ENCODE peak calls at places on chromosomes 4 and X, in four cellular contexts. S is keratinocyte, X is brain microvascular endothelial cell, B is IMR-90. P is an unnamed sample. For H3K27me3, the result is how much of the 10 kb centered on the place peaks cover.

GRCh38 chr4:55635282-55635681 is 816 bp downstream of the NMU start:
- DNase-seq in B (no peak), S (no peak), X (no peak), P (no peak)

GRCh38 chr4:99447079-99447478 is 11.9 kb upstream of the ADH7 start:
- DNase-seq in B (peak), X (peak), S (no peak), P (no peak)

GRCh38 chr4:152778656-152779512 is 646 bp downstream of the TIGD4 start:
- DNase-seq in X (peak), S (no peak), B (peak), P (no peak)

GRCh38 chr4:15651682-15652081 is 3.5 kb downstream of the FBXL5 start:
- DNase-seq in B (peak), X (no peak), S (no peak), P (no peak)

GRCh38 chr4:11471613-11472012 is 42.9 kb upstream of the HS3ST1 start:
- DNase-seq in X (no peak), B (no peak), S (no peak), P (no peak)

GRCh38 chrX:136168929-136169735 is 21.8 kb downstream of the FHL1 start:
- DNase-seq in B (peak), S (no peak), X (peak), P (peak)

GRCh38 chrX:138745215-138745614 is 33.7 kb upstream of the FGF13 start:
- DNase-seq in B (peak), X (peak), S (peak), P (no peak)

GRCh38 chrX:120290107-120290506 is 21.2 kb downstream of the TMEM255A start:
- DNase-seq in B (no peak), S (no peak), X (no peak), P (no peak)

GRCh38 chrX:72018277-72019112 is 107.8 kb downstream of the NHSL2 start:
- DNase-seq in B (peak), X (peak), S (no peak), P (peak)
- TF ChIP-seq CTCF in B (peak), X (peak), S (peak), P (peak)

GRCh38 chrX:132613801-132614200 is 125.0 kb upstream of the MBNL3 start:
- DNase-seq in S (no peak), B (no peak), X (no peak), P (no peak)

GRCh38 chrX:132612990-132613564 is 124.2 kb upstream of the MBNL3 start:
- DNase-seq in B (peak), S (no peak), X (peak), P (no peak)

GRCh38 chrX:132614297-132614696 is 125.5 kb upstream of the MBNL3 start:
- DNase-seq in B (no peak), S (no peak), X (no peak), P (no peak)

GRCh38 chrX:132610536-132610935 is 121.7 kb upstream of the MBNL3 start:
- DNase-seq in B (no peak), S (no peak), X (no peak), P (no peak)

DNA sequence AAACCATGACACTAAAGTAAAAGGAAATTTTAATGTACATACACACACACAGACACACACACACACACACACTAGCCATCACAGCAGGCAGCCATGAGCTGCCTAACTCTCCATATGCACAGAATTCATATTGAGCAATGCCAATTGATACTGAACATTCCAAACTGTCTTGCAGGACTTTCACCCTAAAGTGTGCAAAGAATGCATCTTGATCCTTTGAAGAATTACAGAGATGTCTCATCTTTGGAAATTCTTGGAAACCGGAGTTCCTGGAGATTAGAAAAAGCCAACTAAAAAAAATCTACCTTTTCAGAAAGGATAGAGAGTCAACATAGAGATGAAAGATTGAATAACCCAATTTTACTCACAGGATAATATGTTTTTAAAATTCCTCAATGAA is 120.6 kb upstream of the MBNL3 start:
- DNase-seq in S (no peak), B (no peak), X (no peak), P (no peak)
- H3K27me3 ChIP-seq in S (under half), B (under half), X (under half), P (under half)

DNA sequence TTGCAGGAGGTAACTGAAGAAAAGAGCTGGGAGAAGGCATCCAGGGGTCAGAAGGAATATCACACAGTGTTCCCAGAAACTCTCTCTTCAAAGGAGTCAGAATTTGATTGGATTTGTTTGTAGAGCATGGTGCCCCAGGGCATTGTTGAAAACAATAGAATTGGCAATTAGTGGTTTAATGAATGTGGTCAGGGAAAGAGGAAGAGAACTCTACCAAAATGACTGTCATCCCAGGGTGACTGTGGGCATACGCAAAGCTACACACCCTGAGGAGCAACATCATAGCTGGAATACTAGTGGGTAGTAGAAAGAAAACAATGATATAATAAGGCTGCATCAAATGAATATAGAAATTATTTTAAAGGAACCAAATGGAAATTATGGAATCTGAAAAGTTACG is 21.5 kb downstream of the TNIP2 start:
- DNase-seq in B (no peak), S (no peak), X (no peak), P (no peak)
- H3K4me3 ChIP-seq in B (no peak), S (no peak), X (no peak), P (no peak)

GRCh38 chr4:183721207-183722081 is 62.4 kb downstream of the TRAPPC11 start:
- DNase-seq in X (peak), B (peak), S (no peak), P (no peak)
- TF ChIP-seq CTCF in X (peak), B (peak), S (no peak), P (peak)

DNA sequence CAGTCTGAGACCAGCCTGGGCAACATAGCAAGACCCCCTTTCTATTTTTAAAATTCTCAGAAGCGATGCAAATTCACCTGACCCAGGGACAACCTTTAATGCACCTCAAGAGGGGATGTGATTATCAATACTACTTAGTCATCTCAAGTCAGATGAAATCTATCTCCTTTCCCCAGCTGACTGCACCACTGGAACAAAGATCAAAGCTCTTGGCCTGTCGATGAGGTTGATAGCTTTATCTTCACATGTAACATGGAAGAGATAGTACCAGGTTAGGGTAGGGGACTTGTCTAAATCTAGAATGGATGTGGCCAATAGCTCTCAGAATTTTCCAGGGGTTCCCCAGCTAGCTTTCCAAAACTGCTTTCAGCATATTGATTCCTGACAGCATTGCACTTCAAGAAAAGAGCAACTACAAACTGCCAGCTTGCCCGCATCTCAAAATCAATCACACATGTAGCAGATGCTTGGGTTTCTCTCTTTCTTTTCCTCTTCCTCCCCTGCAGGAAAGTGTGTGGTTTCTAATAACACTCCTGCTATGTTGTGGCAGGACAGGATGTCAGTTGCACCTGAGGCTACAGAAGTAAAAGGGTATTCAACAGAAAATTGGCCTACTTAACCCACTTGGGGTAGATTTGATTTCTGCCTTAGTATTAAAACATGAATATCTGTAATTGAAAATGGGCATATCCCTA is 12.2 kb upstream of the TMEM164 start:
- DNase-seq in X (no peak), S (no peak), B (no peak), P (no peak)
- H3K27me3 ChIP-seq in X (under half), S (under half), B (under half), P (under half)

GRCh38 chrX:40167240-40168182 is 69.8 kb upstream of the BCOR start:
- DNase-seq in S (no peak), X (no peak), B (no peak), P (no peak)
- H3K4me3 ChIP-seq in S (no peak), X (peak), B (no peak), P (peak)

GRCh38 chrX:55008571-55009358 is 8.6 kb downstream of the APEX2 start:
- DNase-seq in S (no peak), X (no peak), B (peak), P (peak)

GRCh38 chrX:55006827-55007621 is 6.9 kb downstream of the APEX2 start:
- DNase-seq in B (no peak), S (no peak), X (no peak), P (no peak)

GRCh38 chrX:55014897-55015299 is 14.7 kb downstream of the APEX2 start:
- DNase-seq in B (no peak), S (no peak), X (no peak), P (no peak)

GRCh38 chrX:55007633-55008032 is 7.5 kb downstream of the APEX2 start:
- DNase-seq in X (peak), B (peak), S (no peak), P (no peak)

DNA sequence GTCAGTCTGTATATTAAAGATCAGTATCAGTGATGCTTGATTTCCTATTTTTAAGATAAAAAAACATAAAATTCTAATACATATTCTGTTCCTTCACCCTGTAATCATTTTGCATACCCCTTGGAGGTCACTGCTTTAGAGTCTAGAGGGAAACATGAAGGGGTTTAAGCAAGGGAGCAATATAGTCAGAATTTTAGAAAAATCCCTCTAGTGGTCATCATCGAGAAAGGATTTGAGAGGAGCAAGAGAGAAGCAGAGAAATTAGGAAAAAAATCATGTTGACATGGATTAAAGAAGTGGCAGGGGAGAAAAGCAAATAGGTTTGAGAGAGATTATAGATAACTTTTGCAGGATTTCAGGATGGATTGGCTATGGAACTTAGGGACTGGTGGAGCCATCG is 11.1 kb downstream of the APEX2 start:
- DNase-seq in S (no peak), X (no peak), B (peak), P (no peak)
- TF ChIP-seq CTCF in S (peak), X (peak), B (peak), P (peak)

GRCh38 chr4:3639613-3640586 is 107.7 kb upstream of the LRPAP1 start:
- DNase-seq in X (no peak), S (no peak), B (no peak), P (no peak)
- H3K27me3 ChIP-seq in X (under half), S (under half), B (under half), P (under half)

P was measured in BJ.